ENCODE peak calls at places on chromosome 10, in five cellular contexts. G, H, W, P and Y are unnamed samples.

GRCh38 chr10:78899098-78899754 is 169.5 kb upstream of the ZMIZ1 start:
- DNase-seq in H (no peak), G (no peak), P (no peak), W (no peak), Y (no peak)

GRCh38 chr10:14225374-14225773 is 105.3 kb downstream of the FRMD4A start:
- DNase-seq in W (no peak), P (no peak), G (no peak), H (no peak), Y (no peak)

GRCh38 chr10:49803988-49804387 is 41.9 kb upstream of the OGDHL start:
- DNase-seq in G (no peak), H (no peak), P (no peak), W (peak; percentile 3), Y (no peak)

GRCh38 chr10:89535185-89536012 is at the start of gene SLC16A12:
- DNase-seq in P (no peak), H (no peak), W (no peak), G (no peak), Y (peak; percentile 63)

GRCh38 chr10:30454744-30455498 is 20.9 kb downstream of the MAP3K8 start:
- DNase-seq in H (no peak), W (peak; percentile 98), P (no peak), G (no peak), Y (peak; percentile 98)

GRCh38 chr10:16944081-16944922 is 127.1 kb upstream of the RSU1 start:
- DNase-seq in P (no peak), W (peak; percentile 38), H (no peak), G (no peak), Y (peak; percentile 44)

GRCh38 chr10:497898-498451 is 191.5 kb downstream of the DIP2C start:
- DNase-seq in W (no peak), G (no peak), P (no peak), H (no peak), Y (no peak)

GRCh38 chr10:28281726-28282325 is 21.0 kb downstream of the MPP7 start:
- DNase-seq in H (no peak), P (no peak), W (no peak), G (no peak), Y (no peak)

GRCh38 chr10:102632394-102633062 is 11.8 kb upstream of the TRIM8 start:
- DNase-seq in W (no peak), G (no peak), H (no peak), P (no peak), Y (peak; percentile 62)

GRCh38 chr10:58807631-58808024 is 295.0 kb downstream of the BICC1 start:
- DNase-seq in H (no peak), G (no peak), W (peak; percentile 89), P (no peak), Y (peak; percentile 24)

GRCh38 chr10:96863922-96864543 is 31.9 kb downstream of the LCOR start:
- DNase-seq in P (no peak), H (no peak), W (peak; percentile 63), G (no peak), Y (peak; percentile 47)